ENCODE peak calls at places on chromosomes 6 and 20, in four cellular contexts. Q is stimulated activated CD8-positive, alpha-beta memory T cell treated with anti-CD3 and anti-CD28 coated beads, Interleukin-4, amount 100 ng/mL, for 24 hours; M is GM23338; V is fibroblast of the aortic adventitia. Z is an unnamed sample.

GRCh38 chr6:74447013-74447412 is 751.0 kb downstream of the CD109 start:
- DNase-seq in Q (no peak), M (no peak), V (peak; percentile 3), Z (no peak)

GRCh38 chr6:144104898-144105487 is 9.6 kb upstream of the SF3B5 start:
- DNase-seq in Q (no peak), M (peak; percentile 83), V (peak; percentile 91), Z (no peak)

GRCh38 chr20:53734006-53734688 is 140.5 kb upstream of the ZNF217 start:
- DNase-seq in Q (no peak), M (no peak), V (no peak), Z (no peak)

GRCh38 chr6:170025341-170026271 is 265.3 kb downstream of the DLL1 start:
- DNase-seq in Q (no peak), M (no peak), V (no peak), Z (no peak)

GRCh38 chr6:14286144-14286543 is 168.6 kb downstream of the CD83 start:
- DNase-seq in Q (no peak), M (peak; percentile 27), V (peak; percentile 97), Z (no peak)

GRCh38 chr6:141464490-141464889 is 668.2 kb upstream of the GJE1 start:
- DNase-seq in Q (no peak), M (no peak), V (peak; percentile 54), Z (no peak)

GRCh38 chr6:39451831-39452230 is 129.3 kb upstream of the KCNK16 start:
- DNase-seq in Q (no peak), M (peak; percentile 42), V (no peak), Z (no peak)

GRCh38 chr20:40532103-40532502 is 156.9 kb downstream of the MAFB start:
- DNase-seq in Q (no peak), M (peak; percentile 78), V (peak; percentile 3), Z (no peak)

GRCh38 chr6:148577687-148578488 is 168.9 kb upstream of the UST start:
- DNase-seq in Q (peak; percentile 3), M (peak; percentile 95), V (peak; percentile 85), Z (no peak)

GRCh38 chr20:63255911-63256704 is 1.8 kb upstream of the NKAIN4 start:
- DNase-seq in Q (no peak), M (no peak), V (no peak), Z (no peak)

GRCh38 chr6:169213814-169214520 is 39.7 kb downstream of the THBS2 start:
- DNase-seq in Q (no peak), M (no peak), V (no peak), Z (no peak)

GRCh38 chr20:64036346-64037198 is 590 bp downstream of the C20orf204 start:
- DNase-seq in Q (no peak), M (no peak), V (no peak), Z (no peak)

Z was measured in central memory CD8-positive, alpha-beta T cell.